ENCODE peak calls at places on chromosomes 7 and 10, in five cellular contexts. X is GM12878, K is HepG2, Y is K562, H is SK-N-SH. V is an unnamed sample.

GRCh38 chr10:100345570-100346330 is 1.3 kb upstream of the SCD start:
- DNase-seq in X (no peak), K (peak; percentile 58), Y (no peak), H (no peak), V (peak; percentile 74)

GRCh38 chr7:7713730-7714129 is 4.7 kb downstream of the RPA3 start:
- DNase-seq in X (no peak), K (no peak), Y (no peak), H (no peak), V (no peak)

GRCh38 chr10:126110434-126110833 is 214.1 kb downstream of the FANK1 start:
- DNase-seq in X (no peak), K (no peak), Y (no peak), H (no peak), V (peak; percentile 60)

GRCh38 chr10:117373848-117374505 is 1.3 kb downstream of the PDZD8 start:
- DNase-seq in X (no peak), K (no peak), Y (peak; percentile 14), H (peak; percentile 47), V (peak; percentile 51)

GRCh38 chr10:36341466-36341865 is 699.4 kb upstream of the FZD8 start:
- DNase-seq in X (no peak), K (no peak), Y (no peak), H (no peak), V (peak; percentile 49)

GRCh38 chr10:44752451-44753441 is 158.4 kb upstream of the TMEM72 start:
- DNase-seq in X (no peak), K (no peak), Y (no peak), H (no peak), V (peak; percentile 95)

GRCh38 chr7:69781412-69781846 is 183.2 kb downstream of the AUTS2 start:
- DNase-seq in X (no peak), K (no peak), Y (no peak), H (no peak), V (no peak)

GRCh38 chr7:31526882-31527281 is 13.0 kb downstream of the ITPRID1 start:
- DNase-seq in X (no peak), K (no peak), Y (no peak), H (no peak), V (no peak)

GRCh38 chr10:113475381-113475807 is 77.5 kb upstream of the HABP2 start:
- DNase-seq in X (no peak), K (no peak), Y (no peak), H (no peak), V (no peak)

GRCh38 chr7:43377196-43377935 is 205.5 kb upstream of the STK17A start:
- DNase-seq in X (no peak), K (no peak), Y (no peak), H (no peak), V (no peak)

GRCh38 chr10:34696423-34696822 is 118.7 kb downstream of the PARD3 start:
- DNase-seq in X (no peak), K (no peak), Y (no peak), H (no peak), V (peak; percentile 84)

GRCh38 chr7:68152205-68152604 is 1155.6 kb downstream of the TYW1 start:
- DNase-seq in X (no peak), K (no peak), Y (no peak), H (no peak), V (no peak)

GRCh38 chr7:138074121-138074520 is 2.1 kb upstream of the AKR1D1 start:
- DNase-seq in X (no peak), K (no peak), Y (no peak), H (no peak), V (no peak)

GRCh38 chr7:7696458-7697119 is 21.8 kb downstream of the RPA3 start:
- DNase-seq in X (no peak), K (peak; percentile 43), Y (no peak), H (no peak), V (peak; percentile 51)

GRCh38 chr7:27091936-27092752 is 3.7 kb downstream of the HOXA1 start:
- DNase-seq in X (no peak), K (no peak), Y (no peak), H (no peak), V (no peak)

GRCh38 chr7:33185786-33186185 is 56.4 kb downstream of the BBS9 start:
- DNase-seq in X (no peak), K (peak; percentile 62), Y (peak; percentile 37), H (peak; percentile 63), V (peak; percentile 68)

GRCh38 chr7:34486371-34486770 is 171.6 kb upstream of the NPSR1 start:
- DNase-seq in X (no peak), K (no peak), Y (no peak), H (no peak), V (no peak)

GRCh38 chr10:99883523-99883922 is 101.1 kb downstream of the ABCC2 start:
- DNase-seq in X (no peak), K (no peak), Y (no peak), H (no peak), V (no peak)

GRCh38 chr10:44386546-44387052 is 1.7 kb upstream of the CXCL12 start:
- DNase-seq in X (no peak), K (peak; percentile 35), Y (peak; percentile 88), H (peak; percentile 95), V (peak; percentile 62)

GRCh38 chr7:128662091-128662490 is 10.0 kb upstream of the GARIN1A start:
- DNase-seq in X (no peak), K (no peak), Y (no peak), H (no peak), V (no peak)

GRCh38 chr10:132198381-132199181 is 11.8 kb downstream of the DPYSL4 start:
- DNase-seq in X (no peak), K (no peak), Y (no peak), H (no peak), V (no peak)

DNA sequence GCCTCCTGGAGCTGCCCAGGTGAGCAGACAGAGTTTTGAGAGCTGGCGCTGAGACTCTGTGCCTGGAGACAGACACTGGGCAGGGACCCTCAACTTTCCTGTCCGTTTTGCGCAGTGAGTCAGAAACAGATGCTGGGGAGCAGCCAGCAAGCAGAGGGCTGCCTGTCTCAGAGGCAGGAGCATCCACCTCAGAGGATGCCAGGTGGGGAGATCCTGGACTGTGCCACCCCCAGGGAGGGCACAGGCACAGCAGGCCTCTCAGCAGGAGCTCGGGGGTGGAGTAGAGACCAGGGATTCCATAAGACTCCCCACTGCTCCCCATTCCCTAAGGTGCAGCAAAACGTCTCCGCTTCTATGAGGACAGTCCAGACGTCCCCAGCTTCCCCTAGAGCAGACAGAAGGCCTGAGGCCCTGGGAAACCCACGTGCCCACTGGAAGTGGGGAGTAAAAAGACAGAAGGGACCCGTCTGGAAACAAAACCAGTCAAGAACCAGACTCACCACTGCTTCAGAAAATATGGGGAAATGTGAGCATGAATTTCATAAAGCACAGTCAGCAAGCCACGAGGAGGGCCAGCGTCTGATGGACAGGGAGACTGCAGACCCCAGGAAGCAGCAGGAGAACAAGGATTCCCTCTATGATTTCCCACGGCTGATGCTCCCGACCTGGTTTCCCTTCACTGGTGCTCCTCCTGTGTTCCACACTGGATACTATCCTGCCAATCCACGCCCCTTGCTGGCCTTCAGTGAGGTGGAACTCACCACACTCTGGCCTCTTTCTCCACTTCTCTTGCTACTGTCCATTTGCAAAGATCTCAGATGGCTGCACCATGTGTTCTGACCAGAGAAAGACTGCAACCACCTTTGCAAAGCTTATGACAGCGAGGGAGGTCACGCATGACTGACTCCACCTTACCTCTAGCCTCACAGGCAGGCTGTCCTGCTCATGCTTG is 151.3 kb upstream of the FAM20C start:
- DNase-seq in X (no peak), K (no peak), Y (no peak), H (no peak), V (no peak)
- TF ChIP-seq MXI1 in X (no peak), K (no peak), Y (no peak), H (no peak), V (no peak)

GRCh38 chr7:45024126-45024744 is 24.2 kb downstream of the CCM2 start:
- DNase-seq in X (no peak), K (no peak), Y (no peak), H (no peak), V (no peak)

GRCh38 chr7:45028138-45028919 is 28.3 kb downstream of the CCM2 start:
- DNase-seq in X (no peak), K (no peak), Y (no peak), H (no peak), V (no peak)

GRCh38 chr7:45027774-45028114 is 27.7 kb downstream of the CCM2 start:
- DNase-seq in X (no peak), K (no peak), Y (no peak), H (no peak), V (no peak)

GRCh38 chr7:45026984-45027773 is 27.2 kb downstream of the CCM2 start:
- DNase-seq in X (peak; percentile 40), K (peak; percentile 40), Y (no peak), H (no peak), V (peak; percentile 64)

DNA sequence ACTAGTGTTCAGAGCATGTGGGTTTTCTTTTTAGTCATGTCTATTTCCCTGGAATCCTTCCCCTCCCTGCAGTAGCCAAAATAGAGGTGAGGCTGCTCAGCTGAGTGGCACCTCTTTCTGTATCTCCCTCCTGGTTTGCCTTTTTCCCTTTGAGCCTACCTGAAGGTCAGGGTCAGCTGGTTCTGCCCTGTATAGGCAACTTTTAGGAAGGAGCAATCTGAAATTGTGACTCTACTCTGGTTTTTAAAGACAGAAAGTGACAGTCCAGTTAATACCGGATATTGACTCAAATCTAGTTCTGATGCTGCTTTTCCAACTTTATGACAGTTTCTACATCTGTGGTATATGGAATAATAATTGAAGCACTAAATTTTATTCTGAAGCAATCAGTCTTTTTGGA is 26.0 kb downstream of the CCM2 start:
- DNase-seq in X (no peak), K (no peak), Y (no peak), H (no peak), V (no peak)
- H3K4me3 ChIP-seq in X (peak overlapping the region; percentile 43), K (no peak overlapping the region), Y (no peak overlapping the region), H (no peak overlapping the region), V (no peak overlapping the region)

GRCh38 chr7:139687980-139688632 is 89.7 kb downstream of the HIPK2 start:
- DNase-seq in X (no peak), K (no peak), Y (peak; percentile 83), H (no peak), V (peak; percentile 55)
- TF ChIP-seq RAD21 in X (no peak), K (no peak), Y (no peak), H (no peak), V (no peak)

DNA sequence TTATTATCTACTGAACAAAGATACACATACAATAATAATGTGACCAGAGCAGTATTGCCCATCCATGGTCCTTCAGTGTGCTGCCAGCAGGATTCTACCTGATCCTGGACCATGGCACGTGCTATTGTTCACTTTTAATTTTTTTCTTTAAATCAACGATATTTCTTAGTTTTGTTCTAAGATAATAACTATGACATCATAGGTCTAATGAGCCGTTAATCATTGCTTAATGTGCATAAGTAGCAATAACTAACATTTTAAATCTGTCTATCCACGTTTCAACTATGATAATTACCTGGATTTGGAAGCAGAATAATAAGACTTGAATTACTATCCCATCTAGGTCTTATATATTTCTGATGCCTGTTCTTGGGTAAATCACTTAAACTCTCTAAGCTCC is 253.8 kb downstream of the SORCS1 start:
- DNase-seq in X (no peak), K (no peak), Y (no peak), H (no peak), V (no peak)
- TF ChIP-seq MXI1 in X (no peak), K (no peak), Y (no peak), H (no peak), V (no peak)

DNA sequence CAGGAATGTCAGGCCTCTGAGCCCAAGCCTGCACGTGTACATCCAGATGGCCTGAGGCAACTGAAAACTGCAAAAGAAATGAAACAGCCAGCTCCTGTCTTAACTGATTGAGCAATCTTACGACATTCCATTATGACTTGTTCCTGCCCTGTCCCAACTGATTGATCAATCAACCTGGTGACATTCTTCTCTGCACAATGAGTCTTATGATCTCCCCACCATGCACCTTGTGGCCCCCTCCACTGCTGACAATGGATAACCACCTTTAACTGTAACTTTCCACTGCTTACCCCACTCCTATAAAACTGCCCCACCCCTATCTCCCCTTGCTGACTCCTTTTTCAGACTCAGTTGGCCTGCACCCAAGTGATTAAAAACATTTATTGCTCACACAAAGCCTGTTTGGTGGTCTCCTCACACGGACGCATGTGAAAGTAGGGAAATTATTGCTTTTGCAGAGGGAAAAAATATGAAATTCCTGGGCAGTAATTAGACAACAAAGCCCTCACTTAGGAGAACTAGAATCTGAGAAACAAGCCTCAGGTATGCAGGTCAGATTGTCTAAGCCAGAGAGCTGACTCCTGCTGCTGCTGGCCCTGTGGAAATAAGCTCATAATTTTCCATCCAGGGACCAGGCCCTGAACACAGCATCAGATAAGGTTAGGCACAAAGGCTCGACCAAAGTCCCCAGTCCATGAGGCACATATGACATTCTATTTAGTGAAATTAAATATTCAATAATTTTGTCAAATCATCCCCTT is 5.3 kb downstream of the CYP3A7 start:
- DNase-seq in X (no peak), K (peak; percentile 94), Y (no peak), H (no peak), V (no peak)
- H3K4me3 ChIP-seq in X (no peak overlapping the region), K (no peak overlapping the region), Y (no peak overlapping the region), H (no peak overlapping the region), V (no peak overlapping the region)